ENCODE peak calls at places on chromosome 15, in nine cellular contexts. C is Right ventricle myocardium inferior; M is kidney tubule cell; T is nephron progenitor cell; S is endothelial cell; X is central memory CD4-positive, alpha-beta T cell; I is hypothalamus; K is T-cell; D is activated CD8-positive, alpha-beta memory T cell treated with anti-CD3 and anti-CD28 coated beads for 24 hours. R is an unnamed sample.

GRCh38 chr15:63232400-63232799 is 43.0 kb downstream of the RAB8B start:
- DNase-seq in S (no peak), C (no peak), I (no peak), K (no peak), T (no peak), D (no peak), M (no peak), X (peak; percentile 35), R (no peak)

GRCh38 chr15:74291101-74292071 is 55.3 kb downstream of the CCDC33 start:
- DNase-seq in S (peak; percentile 95), I (peak; percentile 21), D (peak; percentile 85), X (peak; percentile 36), C (peak; percentile 86), M (peak; percentile 64), K (peak; percentile 63), T (peak; percentile 98), R (peak; percentile 91)

GRCh38 chr15:76974456-76975083 is 20.4 kb upstream of the PSTPIP1 start:
- DNase-seq in M (no peak), D (no peak), I (no peak), C (no peak), X (no peak), T (no peak), K (no peak), S (no peak), R (no peak)

GRCh38 chr15:38389924-38390542 is 63.9 kb upstream of the FAM98B start:
- DNase-seq in S (peak; percentile 80), C (no peak), T (peak; percentile 76), K (peak; percentile 50), M (peak; percentile 67), X (peak; percentile 24), D (peak; percentile 81), I (peak; percentile 2), R (peak; percentile 76)

GRCh38 chr15:60798821-60799220 is 319.9 kb upstream of the ICE2 start:
- DNase-seq in S (no peak), M (peak; percentile 62), K (no peak), I (no peak), C (no peak), X (no peak), D (no peak), T (no peak), R (no peak)

GRCh38 chr15:66131200-66131599 is 122.3 kb downstream of the MEGF11 start:
- DNase-seq in K (no peak), X (no peak), D (no peak), T (no peak), S (no peak), C (peak; percentile 28), M (no peak), I (no peak), R (no peak)

GRCh38 chr15:99982662-99983061 is 249.4 kb upstream of the LYSMD4 start:
- DNase-seq in S (no peak), D (no peak), X (no peak), C (no peak), M (no peak), T (no peak), K (no peak), I (no peak), R (no peak)

GRCh38 chr15:31752905-31753304 is 277.4 kb upstream of the CHRNA7 start:
- DNase-seq in M (no peak), T (no peak), C (no peak), I (no peak), X (no peak), S (no peak), D (no peak), K (no peak), R (no peak)

GRCh38 chr15:95799286-95800187 is 531.0 kb upstream of the NR2F2 start:
- DNase-seq in I (no peak), T (no peak), M (peak; percentile 97), D (no peak), C (no peak), X (no peak), K (no peak), S (no peak), R (no peak)

GRCh38 chr15:40873625-40874561 is at the start of gene RHOV:
- DNase-seq in T (peak; percentile 81), X (peak; percentile 21), M (peak; percentile 83), K (peak; percentile 33), C (peak; percentile 77), I (no peak), S (peak; percentile 61), D (peak; percentile 79), R (peak; percentile 61)

GRCh38 chr15:96321422-96322391 is 8.8 kb upstream of the NR2F2 start:
- DNase-seq in K (no peak), C (peak; percentile 71), T (peak; percentile 70), I (no peak), D (no peak), X (no peak), S (no peak), M (peak; percentile 64), R (peak; percentile 72)

GRCh38 chr15:82128401-82129143 is 82.8 kb upstream of the MEX3B start:
- DNase-seq in T (no peak), X (no peak), C (no peak), K (no peak), S (no peak), D (no peak), I (no peak), M (peak; percentile 71), R (no peak)

GRCh38 chr15:70417536-70417935 is 319.8 kb upstream of the TLE3 start:
- DNase-seq in C (no peak), K (no peak), D (no peak), X (no peak), S (no peak), I (no peak), T (no peak), M (no peak), R (no peak)

GRCh38 chr15:33735637-33736247 is 232.6 kb upstream of the CHRM5 start:
- DNase-seq in X (no peak), D (no peak), T (peak; percentile 31), M (peak; percentile 42), C (no peak), S (peak; percentile 36), K (no peak), I (no peak), R (no peak)

GRCh38 chr15:52567886-52568568 is 803 bp downstream of the ARPP19 start:
- DNase-seq in X (peak; percentile 40), K (peak; percentile 16), I (peak; percentile 14), D (no peak), S (no peak), C (peak; percentile 60), M (peak; percentile 77), T (peak; percentile 19), R (no peak)

GRCh38 chr15:99556010-99556409 is 9.8 kb upstream of the MEF2A start:
- DNase-seq in K (no peak), I (no peak), S (no peak), C (no peak), T (no peak), M (no peak), X (no peak), D (no peak), R (no peak)